ENCODE peak calls at places on chromosome 5, in five cellular contexts. O is tibial nerve; K is left lung; R is ovary; B is CD4-positive, alpha-beta T cell. M is an unnamed sample.

GRCh38 chr5:173474881-173475287 is 141.6 kb downstream of the BOD1 start:
- DNase-seq in B (no peak), R (no peak), K (no peak), O (no peak), M (no peak)

GRCh38 chr5:159456722-159457462 is 126.6 kb upstream of the IL12B start:
- DNase-seq in K (no peak), R (no peak), O (no peak), B (no peak), M (no peak)

GRCh38 chr5:17219006-17219422 is 1.6 kb downstream of the BASP1 start:
- DNase-seq in K (peak), R (peak), O (no peak), B (no peak), M (peak)

GRCh38 chr5:1048162-1048721 is 39.6 kb downstream of the NKD2 start:
- DNase-seq in R (no peak), K (no peak), B (no peak), O (no peak), M (no peak)

GRCh38 chr5:67238191-67238590 is 41.6 kb upstream of the CD180 start:
- DNase-seq in K (no peak), R (no peak), B (no peak), O (no peak), M (no peak)

GRCh38 chr5:94893404-94894145 is 275.1 kb downstream of the SLF1 start:
- DNase-seq in K (no peak), O (no peak), R (no peak), B (no peak), M (no peak)

GRCh38 chr5:180289966-180290365 is 1.9 kb downstream of the MAPK9 start:
- DNase-seq in B (no peak), R (no peak), K (no peak), O (no peak), M (no peak)

GRCh38 chr5:170333161-170333909 is 35.8 kb upstream of the LCP2 start:
- DNase-seq in O (no peak), R (no peak), K (peak), B (peak), M (no peak)

GRCh38 chr5:10023494-10023893 is 226.2 kb downstream of the ATPSCKMT start:
- DNase-seq in B (no peak), K (no peak), O (no peak), R (no peak), M (no peak)

GRCh38 chr5:139845846-139846681 is 50.5 kb downstream of the PSD2 start:
- DNase-seq in B (no peak), K (no peak), R (peak), O (no peak), M (no peak)

GRCh38 chr5:9787813-9788600 is 157.9 kb upstream of the TAS2R1 start:
- DNase-seq in R (no peak), K (no peak), B (no peak), O (no peak), M (no peak)

GRCh38 chr5:140317859-140318258 is 15.0 kb upstream of the PFDN1 start:
- DNase-seq in K (no peak), R (no peak), O (no peak), B (no peak), M (no peak)

GRCh38 chr5:134371834-134372340 is 518 bp downstream of the UBE2B start:
- DNase-seq in B (peak), K (peak), O (peak), R (peak), M (peak)

GRCh38 chr5:132947661-132948060 is 15.8 kb downstream of the AFF4 start:
- DNase-seq in R (no peak), K (no peak), O (no peak), B (no peak), M (no peak)

GRCh38 chr5:14165375-14166091 is 22.4 kb downstream of the TRIO start:
- DNase-seq in O (no peak), B (no peak), K (no peak), R (no peak), M (no peak)

GRCh38 chr5:142810081-142810480 is 39.9 kb downstream of the ARHGAP26 start:
- DNase-seq in K (no peak), B (no peak), R (no peak), O (no peak), M (no peak)

GRCh38 chr5:132182366-132183040 is 45.1 kb downstream of the P4HA2 start:
- DNase-seq in O (no peak), K (no peak), R (no peak), B (no peak), M (no peak)

GRCh38 chr5:44945743-44946142 is 137.0 kb downstream of the MRPS30 start:
- DNase-seq in O (no peak), B (no peak), K (no peak), R (no peak), M (no peak)

GRCh38 chr5:149325166-149325735 is 20.0 kb upstream of the GRPEL2 start:
- DNase-seq in B (no peak), O (no peak), R (no peak), K (no peak), M (no peak)

GRCh38 chr5:37598665-37599064 is 219.5 kb downstream of the WDR70 start:
- DNase-seq in R (no peak), K (no peak), O (no peak), B (no peak), M (no peak)

GRCh38 chr5:136590581-136590980 is 225.2 kb upstream of the TRPC7 start:
- DNase-seq in B (no peak), K (no peak), O (no peak), R (no peak), M (no peak)

GRCh38 chr5:137141779-137142178 is 357.3 kb downstream of the SPOCK1 start:
- DNase-seq in R (no peak), O (no peak), K (no peak), B (no peak), M (no peak)

GRCh38 chr5:62346727-62347126 is 40.7 kb downstream of the KIF2A start:
- DNase-seq in O (no peak), B (no peak), K (no peak), R (no peak), M (no peak)

GRCh38 chr5:139456776-139457175 is 5.8 kb downstream of the ECSCR start:
- DNase-seq in R (no peak), B (no peak), K (no peak), O (no peak), M (no peak)

GRCh38 chr5:153209016-153209415 is 281.5 kb upstream of the GRIA1 start:
- DNase-seq in K (no peak), O (no peak), B (no peak), R (no peak), M (no peak)

GRCh38 chr5:177459357-177459756 is 12.7 kb downstream of the PRR7 start:
- DNase-seq in O (no peak), B (no peak), R (no peak), K (no peak), M (no peak)

GRCh38 chr5:177459819-177460628 is 13.4 kb downstream of the DBN1 start:
- DNase-seq in R (no peak), B (no peak), K (no peak), O (no peak), M (no peak)

GRCh38 chr5:177457239-177458121 is 10.9 kb downstream of the PRR7 start:
- DNase-seq in O (peak), K (no peak), R (peak), B (no peak), M (peak)

GRCh38 chr5:177458122-177458681 is 11.6 kb downstream of the PRR7 start:
- DNase-seq in O (no peak), R (no peak), B (no peak), K (no peak), M (no peak)

DNA sequence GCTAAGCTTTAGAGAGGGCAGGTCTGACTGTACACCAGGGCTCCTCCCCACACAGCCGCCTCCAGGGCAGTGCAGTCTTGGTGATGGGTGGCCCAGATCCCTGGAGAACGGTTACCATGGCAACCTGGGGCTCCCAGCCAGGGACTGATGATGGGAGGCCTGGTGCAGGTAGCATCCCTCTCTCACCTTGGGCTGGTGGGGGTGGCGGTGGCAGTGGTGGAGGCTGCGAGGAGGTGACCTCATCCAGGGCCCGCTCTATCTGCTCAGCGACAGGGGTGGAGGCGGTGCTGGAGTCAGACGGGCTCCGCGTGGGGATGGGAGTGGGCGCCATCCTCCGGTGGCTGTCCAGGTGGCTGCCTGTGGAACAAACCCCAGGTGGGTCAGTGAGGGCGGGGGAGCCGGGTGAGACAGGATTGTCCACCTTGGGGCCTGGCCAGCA is 12.3 kb downstream of the PRR7 start:
- DNase-seq in K (no peak), B (no peak), R (no peak), O (no peak), M (no peak)
- H3K27ac ChIP-seq in K (no peak), B (no peak), R (no peak), O (no peak), M (no peak)

GRCh38 chr5:34919077-34919476 is 3.6 kb downstream of the BRIX1 start:
- DNase-seq in O (no peak), R (no peak), B (no peak), K (no peak), M (no peak)
- TF ChIP-seq CTCF in O (no peak), R (no peak), B (no peak), K (no peak), M (no peak)

GRCh38 chr5:141557681-141558136 is 61.1 kb downstream of the DIAPH1 start:
- DNase-seq in B (peak), O (peak), K (peak), R (peak), M (peak)

GRCh38 chr5:141559481-141559880 is 59.3 kb downstream of the DIAPH1 start:
- DNase-seq in R (no peak), B (no peak), O (no peak), K (no peak), M (no peak)

GRCh38 chr5:141558150-141558549 is 60.6 kb downstream of the DIAPH1 start:
- DNase-seq in O (no peak), B (no peak), R (no peak), K (no peak), M (no peak)

GRCh38 chr5:141560725-141561483 is 57.9 kb downstream of the DIAPH1 start:
- DNase-seq in R (peak), K (peak), O (peak), B (no peak), M (peak)

GRCh38 chr5:141560141-141560540 is 58.7 kb downstream of the DIAPH1 start:
- DNase-seq in O (no peak), K (no peak), B (no peak), R (no peak), M (no peak)
- H3K27ac ChIP-seq in O (peak), K (peak), B (no peak), R (peak), M (peak)

GRCh38 chr5:167888395-167888794 is 403.1 kb upstream of the WWC1 start:
- DNase-seq in R (no peak), O (no peak), K (no peak), B (no peak), M (no peak)
- TF ChIP-seq CTCF in R (no peak), O (no peak), K (no peak), B (no peak), M (no peak)

DNA sequence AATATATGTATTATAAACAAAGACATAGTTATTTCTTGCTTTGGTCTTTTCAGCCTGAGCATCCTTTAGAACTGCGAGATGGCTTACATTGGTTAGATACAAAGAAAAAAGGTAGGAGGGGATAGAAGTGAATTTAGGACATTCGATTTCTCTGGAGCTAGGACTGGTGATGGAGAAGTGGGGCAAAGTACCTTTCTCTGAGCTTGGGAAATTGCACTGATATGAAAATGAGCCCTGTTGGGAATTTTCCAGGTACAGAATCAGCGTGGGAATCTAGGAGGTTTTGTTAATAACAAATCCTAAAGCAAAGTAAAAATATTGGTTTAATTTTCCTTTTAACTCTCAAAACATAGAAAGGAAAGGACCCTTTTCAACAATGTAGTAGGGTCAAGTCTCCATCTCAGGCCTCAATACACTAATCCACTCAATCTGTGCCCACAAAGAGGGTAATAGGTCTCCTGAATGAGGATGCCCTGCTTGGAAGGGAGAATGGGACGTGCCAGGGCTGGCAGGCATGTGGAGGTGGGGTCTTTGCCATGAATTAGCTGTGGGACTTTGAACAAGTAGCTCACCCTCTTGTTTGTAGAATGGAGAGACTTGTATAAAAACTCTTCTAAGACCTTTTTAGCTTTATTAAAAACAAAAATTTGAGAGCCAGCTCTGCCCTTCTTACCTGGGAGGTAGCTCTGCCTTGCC is 17.7 kb downstream of the SNX18 start:
- DNase-seq in B (no peak), R (no peak), O (no peak), K (no peak), M (no peak)
- H3K27ac ChIP-seq in B (no peak), R (peak), O (no peak), K (no peak), M (no peak)

GRCh38 chr5:42001673-42002072 is 76.6 kb downstream of the FBXO4 start:
- DNase-seq in K (no peak), R (no peak), B (no peak), O (no peak), M (no peak)

GRCh38 chr5:42005561-42006153 is 80.6 kb downstream of the FBXO4 start:
- DNase-seq in B (no peak), K (no peak), R (no peak), O (no peak), M (no peak)
- TF ChIP-seq CTCF in B (peak), K (peak), R (no peak), O (peak), M (peak)